ENCODE peak calls at places on chromosomes 3 and 15, in six cellular contexts. F is thoracic aorta, V is T-helper 17 cell, C is thyroid gland, W is body of pancreas, L is sigmoid colon. Y is an unnamed sample. For H3K9me3, the result is how much of the 10 kb centered on the place peaks cover.

GRCh38 chr15:52220251-52220650 is 29.1 kb upstream of the GNB5 start:
- DNase-seq in V (no peak), C (peak), L (no peak), F (no peak), W (no peak), Y (no peak)

GRCh38 chr15:57133127-57133968 is 214.9 kb downstream of the TCF12 start:
- DNase-seq in W (peak), F (no peak), L (no peak), V (no peak), C (no peak), Y (no peak)

GRCh38 chr3:50323614-50324199 is 1.2 kb upstream of the HYAL2 start:
- DNase-seq in V (no peak), W (no peak), L (no peak), C (no peak), F (no peak), Y (no peak)

GRCh38 chr3:25035511-25035910 is 392.6 kb upstream of the RARB start:
- DNase-seq in W (no peak), C (no peak), L (no peak), V (no peak), F (no peak), Y (no peak)

GRCh38 chr3:14980689-14981088 is 33.3 kb downstream of the NR2C2 start:
- DNase-seq in C (no peak), V (no peak), F (no peak), W (no peak), L (no peak), Y (no peak)

GRCh38 chr15:41115088-41115651 is 910 bp downstream of the INO80 start:
- DNase-seq in C (no peak), L (no peak), V (no peak), F (no peak), W (no peak), Y (no peak)

GRCh38 chr15:59522988-59523461 is 85.0 kb downstream of the FAM81A start:
- DNase-seq in F (no peak), W (no peak), C (peak), L (no peak), V (peak), Y (no peak)

GRCh38 chr15:66635006-66635405 is 67.0 kb upstream of the SMAD6 start:
- DNase-seq in L (no peak), V (no peak), C (no peak), F (no peak), W (no peak), Y (no peak)

GRCh38 chr3:13879946-13880810 is at the start of gene WNT7A:
- DNase-seq in F (no peak), W (peak), V (peak), L (peak), C (peak), Y (no peak)

GRCh38 chr3:113697192-113698090 is 999 bp upstream of the USF3 start:
- DNase-seq in V (no peak), W (peak), C (peak), L (peak), F (no peak), Y (no peak)

GRCh38 chr3:177441281-177441812 is 244.1 kb upstream of the TBL1XR1 start:
- DNase-seq in F (no peak), L (no peak), W (no peak), V (no peak), C (no peak), Y (no peak)

GRCh38 chr3:83218383-83219200 is 1457.1 kb upstream of the GBE1 start:
- DNase-seq in W (no peak), C (no peak), F (no peak), V (no peak), L (peak), Y (peak)

GRCh38 chr15:25052191-25052999 is 97.6 kb downstream of the SNRPN start:
- DNase-seq in F (no peak), W (no peak), V (no peak), L (peak), C (peak), Y (no peak)

GRCh38 chr15:25055356-25056068 is 100.7 kb downstream of the SNRPN start:
- DNase-seq in C (peak), V (no peak), L (no peak), W (no peak), F (no peak), Y (no peak)

GRCh38 chr15:25053000-25053815 is 98.4 kb downstream of the SNRPN start:
- DNase-seq in W (no peak), V (no peak), C (peak), F (no peak), L (peak), Y (no peak)

GRCh38 chr15:25054943-25055342 is 100.2 kb downstream of the SNRPN start:
- DNase-seq in L (no peak), F (no peak), V (no peak), C (peak), W (no peak), Y (no peak)

GRCh38 chr15:25054329-25054728 is 99.5 kb downstream of the SNRPN start:
- DNase-seq in L (no peak), V (no peak), F (no peak), C (peak), W (no peak), Y (no peak)
- H3K9me3 ChIP-seq in L (half or more), V (half or more), F (half or more), C (under half), W (under half), Y (under half)

GRCh38 chr15:23565395-23566069 is at the start of gene MKRN3:
- DNase-seq in W (no peak), C (no peak), F (no peak), L (no peak), V (no peak), Y (no peak)

GRCh38 chr15:23564798-23565394 is 578 bp upstream of the MKRN3 start:
- DNase-seq in W (no peak), C (no peak), V (no peak), L (no peak), F (no peak), Y (no peak)

GRCh38 chr15:23569513-23569912 is 4.0 kb downstream of the MKRN3 start:
- DNase-seq in W (peak), F (no peak), V (no peak), C (no peak), L (no peak), Y (no peak)

GRCh38 chr15:23567921-23568320 is 2.4 kb downstream of the MKRN3 start:
- DNase-seq in L (no peak), V (no peak), W (no peak), C (no peak), F (no peak), Y (no peak)

GRCh38 chr15:23566070-23567050 is 886 bp downstream of the MKRN3 start:
- DNase-seq in L (no peak), V (peak), W (no peak), F (no peak), C (no peak), Y (no peak)
- H3K9me3 ChIP-seq in L (under half), V (under half), W (under half), F (under half), C (under half), Y (under half)

GRCh38 chr3:99515-99914 is 97.0 kb upstream of the CHL1 start:
- DNase-seq in C (no peak), V (no peak), W (no peak), L (no peak), F (no peak), Y (no peak)
- H3K9me3 ChIP-seq in C (under half), V (under half), W (under half), L (under half), F (under half), Y (under half)

DNA sequence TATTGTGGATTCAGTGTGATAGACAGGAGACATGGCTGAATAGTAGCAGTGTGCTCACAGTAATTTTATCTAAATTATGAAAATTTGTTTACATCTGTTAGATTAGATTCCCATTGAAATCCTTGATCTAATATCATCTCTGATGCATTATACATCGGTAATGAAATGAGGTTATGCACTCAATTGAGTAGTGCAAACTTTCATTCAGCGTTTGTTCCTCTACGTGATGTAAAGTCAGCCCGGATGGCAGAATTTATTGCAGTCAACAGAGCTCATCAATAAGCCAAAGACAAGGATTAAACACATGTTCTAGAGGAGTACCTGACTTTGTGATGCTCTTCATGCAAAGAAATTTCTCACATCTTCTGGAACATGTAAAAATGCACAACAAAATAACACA is 549.2 kb downstream of the GOLGA6L6 start:
- DNase-seq in V (no peak), L (no peak), C (no peak), F (no peak), W (no peak), Y (no peak)
- H3K9me3 ChIP-seq in V (under half), L (under half), C (under half), F (under half), W (under half), Y (under half)

GRCh38 chr3:44643024-44643423 is 5.5 kb upstream of the ZNF35 start:
- DNase-seq in L (no peak), F (no peak), V (no peak), C (no peak), W (no peak), Y (no peak)
- H3K9me3 ChIP-seq in L (under half), F (half or more), V (under half), C (under half), W (under half), Y (half or more)

GRCh38 chr3:120555661-120556509 is 40.3 kb upstream of the NDUFB4 start:
- DNase-seq in W (peak), V (no peak), F (no peak), C (no peak), L (no peak), Y (no peak)
- H3K9me3 ChIP-seq in W (under half), V (under half), F (under half), C (under half), L (under half), Y (under half)

DNA sequence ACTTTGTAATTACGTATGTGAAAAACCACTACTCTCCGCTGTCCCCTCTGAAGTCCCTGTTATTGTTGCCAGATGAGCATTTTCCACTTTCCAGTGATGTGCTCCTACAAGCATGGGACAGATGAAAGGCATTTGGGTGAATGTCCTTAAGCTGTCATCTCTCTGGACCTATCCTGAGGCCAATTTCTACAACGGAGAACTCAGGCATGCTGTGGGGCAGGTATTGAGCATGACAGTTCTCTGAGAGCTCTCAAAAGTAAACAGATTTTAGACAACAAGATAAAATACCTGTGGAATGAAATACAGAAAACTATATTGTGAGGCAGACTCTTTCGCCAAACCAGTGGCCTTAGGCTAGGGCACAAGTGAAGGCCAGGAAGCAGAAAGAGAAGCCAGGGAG is 656.5 kb upstream of the NR2F2 start:
- DNase-seq in W (no peak), L (no peak), V (no peak), C (no peak), F (no peak), Y (no peak)
- H3K9me3 ChIP-seq in W (under half), L (under half), V (under half), C (under half), F (under half), Y (under half)

DNA sequence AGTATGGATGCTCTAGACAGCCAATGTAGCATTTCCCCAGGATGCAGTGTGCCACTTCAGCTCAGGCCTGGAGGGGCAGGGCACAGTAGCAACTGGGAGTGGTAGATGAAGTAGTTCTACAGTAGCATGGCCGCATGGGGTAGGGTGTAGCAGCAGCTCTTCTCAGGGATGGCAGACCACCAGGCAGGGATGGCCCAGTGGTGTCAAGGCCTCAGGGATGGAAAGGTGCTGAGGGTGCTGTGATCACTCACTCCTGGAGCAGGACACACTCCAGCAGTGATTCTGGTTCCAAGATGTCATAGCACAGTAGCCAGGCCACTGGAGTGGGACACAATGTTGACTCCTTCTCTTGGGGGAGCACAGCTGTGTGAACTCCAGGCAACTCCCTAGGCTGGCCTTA is 210.9 kb upstream of the LYSMD4 start:
- DNase-seq in F (no peak), L (peak), V (no peak), C (no peak), W (no peak), Y (no peak)
- H3K9me3 ChIP-seq in F (under half), L (under half), V (under half), C (under half), W (under half), Y (under half)

GRCh38 chr3:76442374-76442915 is 597.5 kb upstream of the ROBO2 start:
- DNase-seq in F (no peak), L (no peak), C (no peak), V (no peak), W (no peak), Y (no peak)
- H3K9me3 ChIP-seq in F (under half), L (under half), C (under half), V (under half), W (under half), Y (under half)

Y was measured in left lung.